ENCODE peak calls at places on chromosomes 6 and 20, in ten cellular contexts. T is Right ventricle myocardium inferior; H is naive thymus-derived CD4-positive, alpha-beta T cell; O is T-helper 17 cell; L is Right ventricle myocardium superior; C is gastroesophageal sphincter; Z is activated naive CD4-positive, alpha-beta T cell treated with anti-CD3 and anti-CD28 coated beads, Interleukin-2, amount 50 U/mL, for 72 hours; J is upper lobe of right lung; R is stimulated activated naive B cell treated with anti-CD40 and anti-IgM and Interleukin-4, amounts not matched to agents 10 μg/mL and 1 μg/mL and 100 μg/mL, for 72 hours; P is activated CD8-positive, alpha-beta T cell treated with anti-CD3 and anti-CD28 coated beads for 36 hours. Y is an unnamed sample.

GRCh38 chr6:111220383-111221031 is 133.2 kb downstream of the SLC16A10 start:
- ATAC-seq in T (peak; percentile 49), H (no peak), O (no peak), L (peak; percentile 69), C (no peak), Z (no peak), J (no peak), R (no peak), P (no peak), Y (no peak)

GRCh38 chr6:112018619-112019416 is 35.1 kb upstream of the CCN6 start:
- ATAC-seq in T (peak; percentile 86), H (no peak), O (no peak), L (peak; percentile 88), C (peak; percentile 80), Z (no peak), J (no peak), R (no peak), P (no peak), Y (no peak)

GRCh38 chr20:51416532-51417244 is 125.8 kb downstream of the NFATC2 start:
- ATAC-seq in T (no peak), H (peak; percentile 47), O (peak; percentile 76), L (no peak), C (no peak), Z (peak; percentile 68), J (no peak), R (no peak), P (peak; percentile 38), Y (no peak)

GRCh38 chr6:134299236-134299635 is 18.7 kb downstream of the SGK1 start:
- ATAC-seq in T (no peak), H (no peak), O (no peak), L (no peak), C (no peak), Z (no peak), J (peak; percentile 72), R (no peak), P (no peak), Y (no peak)

GRCh38 chr6:73639015-73639414 is 14.8 kb downstream of the SLC17A5 start:
- ATAC-seq in T (no peak), H (no peak), O (no peak), L (no peak), C (no peak), Z (no peak), J (no peak), R (no peak), P (no peak), Y (no peak)

GRCh38 chr6:7555671-7556070 is 14.2 kb downstream of the DSP start:
- ATAC-seq in T (no peak), H (no peak), O (no peak), L (peak; percentile 32), C (no peak), Z (no peak), J (no peak), R (no peak), P (no peak), Y (no peak)

GRCh38 chr6:51342393-51342792 is 523.7 kb downstream of the TFAP2B start:
- ATAC-seq in T (no peak), H (no peak), O (no peak), L (no peak), C (no peak), Z (no peak), J (no peak), R (no peak), P (no peak), Y (no peak)

GRCh38 chr6:25277857-25278256 is 1.3 kb upstream of the CARMIL1 start:
- ATAC-seq in T (no peak), H (no peak), O (no peak), L (no peak), C (no peak), Z (no peak), J (no peak), R (no peak), P (no peak), Y (no peak)

GRCh38 chr20:38631155-38632022 is 29.8 kb downstream of the ARHGAP40 start:
- ATAC-seq in T (no peak), H (no peak), O (no peak), L (no peak), C (no peak), Z (no peak), J (no peak), R (no peak), P (no peak), Y (no peak)

Y was measured in stimulated activated memory B cell treated with anti-CD40 and anti-IgM and Interleukin-4, amounts not matched to agents 10 μg/mL and 1 μg/mL and 100 μg/mL, for 72 hours.